ENCODE peak calls at places on chromosomes 2 and 18, in eight cellular contexts. One of them, this sample, is unnamed.

GRCh38 chr2:216936954-216937357 is 77.1 kb upstream of the TNP1 start:
- DNase-seq in ovary: no peak
- DNase-seq in upper lobe of right lung: no peak
- DNase-seq in cardiac fibroblast: no peak
- DNase-seq in mesenchymal stem cell: peak; percentile 27
- DNase-seq in aorta: no peak
- DNase-seq in mammary epithelial cell: peak; percentile 63
- DNase-seq in fibroblast of lung: no peak
- DNase-seq in this sample: no peak

GRCh38 chr2:238528953-238529781 is 102.4 kb downstream of the ASB1 start:
- DNase-seq in ovary: no peak
- DNase-seq in upper lobe of right lung: no peak
- DNase-seq in cardiac fibroblast: peak; percentile 33
- DNase-seq in mesenchymal stem cell: peak; percentile 67
- DNase-seq in aorta: no peak
- DNase-seq in mammary epithelial cell: peak; percentile 41
- DNase-seq in fibroblast of lung: peak; percentile 71
- DNase-seq in this sample: peak; percentile 69

GRCh38 chr2:130819915-130820861 is 16.5 kb upstream of the ARHGEF4 start:
- DNase-seq in ovary: peak; percentile 61
- DNase-seq in upper lobe of right lung: peak; percentile 49
- DNase-seq in cardiac fibroblast: no peak
- DNase-seq in mesenchymal stem cell: no peak
- DNase-seq in aorta: no peak
- DNase-seq in mammary epithelial cell: no peak
- DNase-seq in fibroblast of lung: no peak
- DNase-seq in this sample: no peak

GRCh38 chr2:174971868-174972781 is 33.1 kb downstream of the CHN1 start:
- DNase-seq in ovary: no peak
- DNase-seq in upper lobe of right lung: no peak
- DNase-seq in cardiac fibroblast: peak; percentile 81
- DNase-seq in mesenchymal stem cell: peak; percentile 53
- DNase-seq in aorta: no peak
- DNase-seq in mammary epithelial cell: peak; percentile 84
- DNase-seq in fibroblast of lung: peak; percentile 40
- DNase-seq in this sample: peak; percentile 60

GRCh38 chr2:29317077-29317517 is 201.9 kb downstream of the CLIP4 start:
- DNase-seq in ovary: no peak
- DNase-seq in upper lobe of right lung: no peak
- DNase-seq in cardiac fibroblast: peak; percentile 85
- DNase-seq in mesenchymal stem cell: no peak
- DNase-seq in aorta: no peak
- DNase-seq in mammary epithelial cell: no peak
- DNase-seq in fibroblast of lung: no peak
- DNase-seq in this sample: peak; percentile 87

GRCh38 chr18:68449292-68449691 is 265.6 kb downstream of the TMX3 start:
- DNase-seq in ovary: no peak
- DNase-seq in upper lobe of right lung: no peak
- DNase-seq in cardiac fibroblast: peak; percentile 83
- DNase-seq in mesenchymal stem cell: peak; percentile 88
- DNase-seq in aorta: no peak
- DNase-seq in mammary epithelial cell: peak; percentile 43
- DNase-seq in fibroblast of lung: peak; percentile 94
- DNase-seq in this sample: peak; percentile 91

GRCh38 chr2:128681351-128681906 is 362.8 kb upstream of the HS6ST1 start:
- DNase-seq in ovary: no peak
- DNase-seq in upper lobe of right lung: no peak
- DNase-seq in cardiac fibroblast: no peak
- DNase-seq in mesenchymal stem cell: no peak
- DNase-seq in aorta: no peak
- DNase-seq in mammary epithelial cell: no peak
- DNase-seq in fibroblast of lung: no peak
- DNase-seq in this sample: no peak

GRCh38 chr2:193566276-193566675 is 1371.5 kb upstream of the TMEFF2 start:
- DNase-seq in ovary: no peak
- DNase-seq in upper lobe of right lung: no peak
- DNase-seq in cardiac fibroblast: peak; percentile 35
- DNase-seq in mesenchymal stem cell: peak; percentile 33
- DNase-seq in aorta: no peak
- DNase-seq in mammary epithelial cell: no peak
- DNase-seq in fibroblast of lung: no peak
- DNase-seq in this sample: peak; percentile 9

GRCh38 chr2:72129676-72130340 is 17.9 kb downstream of the CYP26B1 start:
- DNase-seq in ovary: peak; percentile 30
- DNase-seq in upper lobe of right lung: no peak
- DNase-seq in cardiac fibroblast: no peak
- DNase-seq in mesenchymal stem cell: no peak
- DNase-seq in aorta: peak; percentile 31
- DNase-seq in mammary epithelial cell: peak; percentile 6
- DNase-seq in fibroblast of lung: no peak
- DNase-seq in this sample: no peak

GRCh38 chr18:32371384-32371783 is 99.3 kb downstream of the GAREM1 start:
- DNase-seq in ovary: no peak
- DNase-seq in upper lobe of right lung: no peak
- DNase-seq in cardiac fibroblast: no peak
- DNase-seq in mesenchymal stem cell: no peak
- DNase-seq in aorta: no peak
- DNase-seq in mammary epithelial cell: no peak
- DNase-seq in fibroblast of lung: no peak
- DNase-seq in this sample: no peak

GRCh38 chr2:100446696-100447095 is 23.6 kb upstream of the NMS start:
- DNase-seq in ovary: no peak
- DNase-seq in upper lobe of right lung: no peak
- DNase-seq in cardiac fibroblast: peak; percentile 4
- DNase-seq in mesenchymal stem cell: no peak
- DNase-seq in aorta: no peak
- DNase-seq in mammary epithelial cell: peak; percentile 1
- DNase-seq in fibroblast of lung: no peak
- DNase-seq in this sample: no peak

GRCh38 chr2:153043385-153043784 is 325.0 kb downstream of the ARL6IP6 start:
- DNase-seq in ovary: no peak
- DNase-seq in upper lobe of right lung: no peak
- DNase-seq in cardiac fibroblast: no peak
- DNase-seq in mesenchymal stem cell: no peak
- DNase-seq in aorta: no peak
- DNase-seq in mammary epithelial cell: peak; percentile 69
- DNase-seq in fibroblast of lung: no peak
- DNase-seq in this sample: no peak

GRCh38 chr2:10382313-10383061 is 65.6 kb downstream of the ODC1 start:
- DNase-seq in ovary: no peak
- DNase-seq in upper lobe of right lung: peak; percentile 86
- DNase-seq in cardiac fibroblast: no peak
- DNase-seq in mesenchymal stem cell: peak; percentile 28
- DNase-seq in aorta: peak; percentile 64
- DNase-seq in mammary epithelial cell: no peak
- DNase-seq in fibroblast of lung: no peak
- DNase-seq in this sample: no peak

GRCh38 chr18:78727057-78727739 is 252.4 kb upstream of the SALL3 start:
- DNase-seq in ovary: no peak
- DNase-seq in upper lobe of right lung: peak; percentile 53
- DNase-seq in cardiac fibroblast: no peak
- DNase-seq in mesenchymal stem cell: no peak
- DNase-seq in aorta: no peak
- DNase-seq in mammary epithelial cell: no peak
- DNase-seq in fibroblast of lung: no peak
- DNase-seq in this sample: no peak

GRCh38 chr2:95380280-95380679 is 22.2 kb upstream of the FAHD2A start:
- DNase-seq in ovary: no peak
- DNase-seq in upper lobe of right lung: peak; percentile 35
- DNase-seq in cardiac fibroblast: no peak
- DNase-seq in mesenchymal stem cell: no peak
- DNase-seq in aorta: no peak
- DNase-seq in mammary epithelial cell: no peak
- DNase-seq in fibroblast of lung: no peak
- DNase-seq in this sample: no peak

GRCh38 chr2:208266641-208267335 is 733 bp downstream of the PIKFYVE start:
- DNase-seq in ovary: no peak
- DNase-seq in upper lobe of right lung: no peak
- DNase-seq in cardiac fibroblast: peak; percentile 48
- DNase-seq in mesenchymal stem cell: peak; percentile 56
- DNase-seq in aorta: no peak
- DNase-seq in mammary epithelial cell: peak; percentile 11
- DNase-seq in fibroblast of lung: peak; percentile 59
- DNase-seq in this sample: peak; percentile 41

GRCh38 chr2:110816404-110817365 is 84.3 kb downstream of the ACOXL start:
- DNase-seq in ovary: no peak
- DNase-seq in upper lobe of right lung: no peak
- DNase-seq in cardiac fibroblast: peak; percentile 29
- DNase-seq in mesenchymal stem cell: no peak
- DNase-seq in aorta: no peak
- DNase-seq in mammary epithelial cell: peak; percentile 81
- DNase-seq in fibroblast of lung: no peak
- DNase-seq in this sample: peak; percentile 4

GRCh38 chr2:113098061-113098460 is 29.3 kb upstream of the IL1RN start:
- DNase-seq in ovary: no peak
- DNase-seq in upper lobe of right lung: no peak
- DNase-seq in cardiac fibroblast: no peak
- DNase-seq in mesenchymal stem cell: no peak
- DNase-seq in aorta: no peak
- DNase-seq in mammary epithelial cell: no peak
- DNase-seq in fibroblast of lung: no peak
- DNase-seq in this sample: no peak

GRCh38 chr2:201949036-201950012 is 84.3 kb upstream of the FZD7 start:
- DNase-seq in ovary: no peak
- DNase-seq in upper lobe of right lung: no peak
- DNase-seq in cardiac fibroblast: no peak
- DNase-seq in mesenchymal stem cell: peak; percentile 34
- DNase-seq in aorta: no peak
- DNase-seq in mammary epithelial cell: no peak
- DNase-seq in fibroblast of lung: no peak
- DNase-seq in this sample: no peak

GRCh38 chr2:112996635-112997034 is 8.6 kb upstream of the IL36A start:
- DNase-seq in ovary: no peak
- DNase-seq in upper lobe of right lung: no peak
- DNase-seq in cardiac fibroblast: no peak
- DNase-seq in mesenchymal stem cell: no peak
- DNase-seq in aorta: no peak
- DNase-seq in mammary epithelial cell: no peak
- DNase-seq in fibroblast of lung: no peak
- DNase-seq in this sample: no peak

DNA sequence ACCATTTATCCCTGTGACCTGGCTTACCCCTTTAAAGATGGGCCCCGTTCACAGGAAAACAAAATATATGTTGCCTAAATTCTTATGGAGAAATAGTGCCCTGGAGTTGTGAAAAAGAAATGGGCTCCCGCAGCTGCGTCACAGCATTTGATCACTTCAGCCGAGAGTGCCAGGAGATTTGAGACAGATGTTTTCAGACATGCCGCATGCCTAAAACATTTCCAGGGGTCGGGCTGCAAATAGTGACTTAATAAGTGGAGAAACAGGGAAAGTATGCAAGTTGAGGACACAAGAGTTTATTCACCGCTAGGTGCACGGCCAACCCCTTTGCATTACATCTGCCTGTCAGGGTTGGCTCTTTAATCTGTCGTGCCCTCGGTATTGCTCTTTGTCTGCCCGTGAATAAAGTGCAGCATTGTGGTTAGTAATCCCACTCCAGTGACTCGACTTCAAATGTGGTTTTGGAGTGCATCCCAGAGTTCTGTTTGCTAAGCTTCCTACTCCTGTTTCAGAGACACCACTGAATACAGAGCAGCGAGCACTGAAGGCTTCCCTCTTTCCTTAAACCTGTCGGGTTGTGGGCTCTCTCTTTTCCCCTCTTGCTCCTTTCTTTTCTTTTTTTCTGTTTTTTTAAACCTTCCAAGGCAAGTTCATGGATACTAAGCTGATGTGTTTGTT is 187.5 kb downstream of the LTBP1 start:
- DNase-seq in ovary: peak; percentile 65
- DNase-seq in upper lobe of right lung: no peak
- DNase-seq in cardiac fibroblast: peak; percentile 99
- DNase-seq in mesenchymal stem cell: peak; percentile 96
- DNase-seq in aorta: peak; percentile 77
- DNase-seq in mammary epithelial cell: peak; percentile 96
- DNase-seq in fibroblast of lung: peak; percentile 100
- DNase-seq in this sample: peak; percentile 98
- H3K4me3 ChIP-seq in ovary: peak overlapping the region; percentile 26
- H3K4me3 ChIP-seq in upper lobe of right lung: peak overlapping the region; percentile 39
- H3K4me3 ChIP-seq in cardiac fibroblast: peak overlapping the region; percentile 55
- H3K4me3 ChIP-seq in mesenchymal stem cell: peak overlapping the region; percentile 82
- H3K4me3 ChIP-seq in aorta: peak overlapping the region; percentile 97
- H3K4me3 ChIP-seq in mammary epithelial cell: peak overlapping the region; percentile 4
- H3K4me3 ChIP-seq in fibroblast of lung: peak overlapping the region; percentile 95
- H3K4me3 ChIP-seq in this sample: peak overlapping the region; percentile 70

GRCh38 chr2:135202751-135203150 is 150.7 kb downstream of the RAB3GAP1 start:
- DNase-seq in ovary: no peak
- DNase-seq in upper lobe of right lung: no peak
- DNase-seq in cardiac fibroblast: no peak
- DNase-seq in mesenchymal stem cell: peak; percentile 19
- DNase-seq in aorta: no peak
- DNase-seq in mammary epithelial cell: no peak
- DNase-seq in fibroblast of lung: peak; percentile 82
- DNase-seq in this sample: peak; percentile 23
- H3K4me3 ChIP-seq in ovary: no peak overlapping the region
- H3K4me3 ChIP-seq in upper lobe of right lung: no peak overlapping the region
- H3K4me3 ChIP-seq in cardiac fibroblast: no peak overlapping the region
- H3K4me3 ChIP-seq in mesenchymal stem cell: no peak overlapping the region
- H3K4me3 ChIP-seq in aorta: no peak overlapping the region
- H3K4me3 ChIP-seq in mammary epithelial cell: no peak overlapping the region
- H3K4me3 ChIP-seq in fibroblast of lung: no peak overlapping the region
- H3K4me3 ChIP-seq in this sample: no peak overlapping the region

DNA sequence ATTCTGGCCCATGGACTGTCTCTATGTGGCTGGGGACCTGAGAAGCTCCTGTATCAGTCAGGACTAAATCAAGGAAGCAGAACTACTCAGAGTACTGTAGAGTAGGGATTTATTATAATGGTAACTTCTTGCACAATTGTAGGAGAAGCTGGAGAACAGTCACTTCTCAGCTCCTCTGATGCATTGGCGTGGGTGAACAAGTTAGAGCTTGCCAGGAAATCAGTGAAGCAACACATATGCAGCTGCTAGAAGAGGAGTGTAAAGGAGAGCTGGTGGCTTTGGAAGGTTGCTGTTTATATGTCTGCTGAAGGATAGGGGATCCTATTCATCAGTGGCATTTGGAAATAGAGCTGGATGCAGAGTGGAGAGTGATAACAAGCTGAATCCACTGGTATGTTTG is 215.5 kb upstream of the CWC22 start:
- DNase-seq in ovary: no peak
- DNase-seq in upper lobe of right lung: no peak
- DNase-seq in cardiac fibroblast: peak; percentile 87
- DNase-seq in mesenchymal stem cell: peak; percentile 67
- DNase-seq in aorta: no peak
- DNase-seq in mammary epithelial cell: peak; percentile 95
- DNase-seq in fibroblast of lung: peak; percentile 94
- DNase-seq in this sample: peak; percentile 95
- H3K4me3 ChIP-seq in ovary: no peak overlapping the region
- H3K4me3 ChIP-seq in upper lobe of right lung: no peak overlapping the region
- H3K4me3 ChIP-seq in cardiac fibroblast: no peak overlapping the region
- H3K4me3 ChIP-seq in mesenchymal stem cell: peak overlapping the region; percentile 72
- H3K4me3 ChIP-seq in aorta: no peak overlapping the region
- H3K4me3 ChIP-seq in mammary epithelial cell: no peak overlapping the region
- H3K4me3 ChIP-seq in fibroblast of lung: no peak overlapping the region
- H3K4me3 ChIP-seq in this sample: no peak overlapping the region

DNA sequence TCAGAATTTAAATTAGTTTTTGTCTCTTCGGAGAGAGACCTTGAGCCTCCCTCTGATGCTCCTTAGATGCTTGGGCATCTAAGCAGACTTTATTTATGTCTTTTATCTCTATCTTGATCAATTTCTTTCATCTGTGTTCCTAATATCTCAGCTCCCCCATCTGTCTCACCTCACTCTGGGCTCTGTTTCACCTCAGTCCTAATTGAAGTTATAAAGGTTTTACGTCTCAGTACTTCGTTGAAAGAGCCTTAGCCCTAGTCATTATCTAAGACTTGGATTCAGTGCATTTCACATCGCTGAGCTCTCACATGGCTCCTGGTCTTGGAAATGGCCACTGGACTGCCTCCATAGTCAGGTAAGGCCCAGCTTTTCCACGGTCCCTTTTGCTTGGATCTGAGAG is 13.8 kb upstream of the CTLA4 start:
- DNase-seq in ovary: no peak
- DNase-seq in upper lobe of right lung: no peak
- DNase-seq in cardiac fibroblast: no peak
- DNase-seq in mesenchymal stem cell: no peak
- DNase-seq in aorta: no peak
- DNase-seq in mammary epithelial cell: no peak
- DNase-seq in fibroblast of lung: no peak
- DNase-seq in this sample: no peak
- H3K4me3 ChIP-seq in ovary: no peak overlapping the region
- H3K4me3 ChIP-seq in upper lobe of right lung: no peak overlapping the region
- H3K4me3 ChIP-seq in cardiac fibroblast: no peak overlapping the region
- H3K4me3 ChIP-seq in mesenchymal stem cell: peak overlapping the region; percentile 66
- H3K4me3 ChIP-seq in aorta: no peak overlapping the region
- H3K4me3 ChIP-seq in mammary epithelial cell: no peak overlapping the region
- H3K4me3 ChIP-seq in fibroblast of lung: no peak overlapping the region
- H3K4me3 ChIP-seq in this sample: no peak overlapping the region